ENCODE peak calls at places on chromosomes 5 and 9, in four cellular contexts. H is dorsolateral prefrontal cortex, J is hepatocyte, G is AG04450. L is an unnamed sample. For H3K27me3, the result is how much of the 10 kb centered on the place peaks cover.

GRCh38 chr5:138738399-138738798 is 14.8 kb upstream of the CTNNA1 start:
- DNase-seq in H (no peak), J (no peak), G (no peak), L (no peak)

GRCh38 chr5:81212211-81212687 is 20.9 kb upstream of the CKMT2 start:
- DNase-seq in J (peak), G (no peak), H (no peak), L (peak)

GRCh38 chr5:142215915-142216681 is 107.5 kb downstream of the NDFIP1 start:
- DNase-seq in J (peak), H (no peak), G (peak), L (no peak)

GRCh38 chr5:151002250-151002649 is 18.1 kb upstream of the GPX3 start:
- DNase-seq in J (no peak), H (no peak), G (no peak), L (no peak)

GRCh38 chr5:107670028-107670926 is 460 bp downstream of the EFNA5 start:
- DNase-seq in J (peak), H (no peak), G (no peak), L (peak)

GRCh38 chr5:9667906-9668305 is 37.8 kb upstream of the TAS2R1 start:
- DNase-seq in G (no peak), H (no peak), J (no peak), L (no peak)

GRCh38 chr9:126853667-126854066 is 6.8 kb upstream of the ZBTB34 start:
- DNase-seq in G (peak), J (no peak), H (no peak), L (no peak)

GRCh38 chr9:751137-752051 is 90.1 kb upstream of the DMRT1 start:
- DNase-seq in J (no peak), G (no peak), H (no peak), L (no peak)

GRCh38 chr5:19917588-19917987 is 70.4 kb downstream of the CDH18 start:
- DNase-seq in G (no peak), H (no peak), J (no peak), L (no peak)

GRCh38 chr5:77277764-77278163 is 67.3 kb downstream of the PDE8B start:
- DNase-seq in G (no peak), H (no peak), J (no peak), L (no peak)

GRCh38 chr9:132894343-132894742 is 15.6 kb downstream of the SPACA9 start:
- DNase-seq in H (no peak), G (no peak), J (no peak), L (no peak)

GRCh38 chr9:133945314-133945975 is 46.7 kb downstream of the VAV2 start:
- DNase-seq in G (no peak), J (no peak), H (no peak), L (peak)

GRCh38 chr5:112059601-112060135 is 302.7 kb upstream of the NREP start:
- DNase-seq in H (no peak), J (no peak), G (no peak), L (no peak)

GRCh38 chr5:73768-74502 is 18.0 kb upstream of the PLEKHG4B start:
- DNase-seq in J (no peak), H (no peak), G (no peak), L (no peak)

GRCh38 chr5:178786424-178786823 is 56.0 kb upstream of the ZNF354A start:
- DNase-seq in J (no peak), H (no peak), G (no peak), L (no peak)

GRCh38 chr9:114701971-114702370 is 20.0 kb upstream of the TEX48 start:
- DNase-seq in H (no peak), J (no peak), G (no peak), L (no peak)

GRCh38 chr5:2751592-2752021 is at the start of gene IRX2:
- DNase-seq in H (no peak), J (peak), G (no peak), L (no peak)

GRCh38 chr5:80198920-80199319 is 56.9 kb downstream of the SERINC5 start:
- DNase-seq in G (no peak), J (no peak), H (no peak), L (no peak)

GRCh38 chr5:108259306-108259705 is 122.6 kb downstream of the FBXL17 start:
- DNase-seq in H (no peak), G (peak), J (peak), L (no peak)

GRCh38 chr5:151164687-151165392 is 7.3 kb upstream of the ANXA6 start:
- DNase-seq in H (peak), G (peak), J (peak), L (peak)

GRCh38 chr5:140611020-140611521 is 21.9 kb downstream of the CD14 start:
- DNase-seq in J (no peak), G (no peak), H (no peak), L (no peak)

GRCh38 chr9:115606851-115607250 is 488.9 kb upstream of the TNC start:
- DNase-seq in H (no peak), J (no peak), G (no peak), L (no peak)

GRCh38 chr5:95822408-95823240 is at the start of gene GLRX:
- DNase-seq in J (peak), H (peak), G (peak), L (peak)

GRCh38 chr5:150180241-150181027 is 9.4 kb upstream of the SLC6A7 start:
- DNase-seq in H (peak), J (no peak), G (no peak), L (no peak)

GRCh38 chr9:91740713-91741112 is 209.3 kb downstream of the ROR2 start:
- DNase-seq in J (peak), H (no peak), G (peak), L (no peak)

GRCh38 chr9:113427629-113428028 is 17.1 kb downstream of the C9orf43 start:
- DNase-seq in G (no peak), H (no peak), J (no peak), L (no peak)

GRCh38 chr9:42386477-42386876 is 203.0 kb downstream of the SPATA31A6 start:
- DNase-seq in J (no peak), H (no peak), G (no peak), L (no peak)

GRCh38 chr5:14245526-14245925 is 102.4 kb downstream of the TRIO start:
- DNase-seq in H (no peak), G (no peak), J (no peak), L (no peak)

GRCh38 chr5:14246350-14247053 is 103.4 kb downstream of the TRIO start:
- DNase-seq in G (no peak), J (no peak), H (no peak), L (no peak)

GRCh38 chr5:14244721-14245518 is 101.8 kb downstream of the TRIO start:
- DNase-seq in J (no peak), G (no peak), H (no peak), L (no peak)

GRCh38 chr5:14249258-14250093 is 106.3 kb downstream of the TRIO start:
- DNase-seq in G (no peak), J (no peak), H (no peak), L (no peak)

GRCh38 chr5:14247054-14247386 is 103.9 kb downstream of the TRIO start:
- DNase-seq in J (no peak), G (no peak), H (no peak), L (no peak)
- TF ChIP-seq CTCF in J (no peak), G (no peak), H (no peak), L (no peak)

GRCh38 chr9:14033067-14033466 is 280.9 kb downstream of the NFIB start:
- DNase-seq in G (no peak), H (no peak), J (no peak), L (no peak)

GRCh38 chr9:14029811-14030210 is 284.1 kb downstream of the NFIB start:
- DNase-seq in J (no peak), H (no peak), G (no peak), L (no peak)

GRCh38 chr9:14031761-14032279 is 282.1 kb downstream of the NFIB start:
- DNase-seq in G (no peak), J (no peak), H (no peak), L (no peak)

GRCh38 chr9:14031015-14031414 is 282.9 kb downstream of the NFIB start:
- DNase-seq in H (no peak), J (peak), G (peak), L (no peak)

DNA sequence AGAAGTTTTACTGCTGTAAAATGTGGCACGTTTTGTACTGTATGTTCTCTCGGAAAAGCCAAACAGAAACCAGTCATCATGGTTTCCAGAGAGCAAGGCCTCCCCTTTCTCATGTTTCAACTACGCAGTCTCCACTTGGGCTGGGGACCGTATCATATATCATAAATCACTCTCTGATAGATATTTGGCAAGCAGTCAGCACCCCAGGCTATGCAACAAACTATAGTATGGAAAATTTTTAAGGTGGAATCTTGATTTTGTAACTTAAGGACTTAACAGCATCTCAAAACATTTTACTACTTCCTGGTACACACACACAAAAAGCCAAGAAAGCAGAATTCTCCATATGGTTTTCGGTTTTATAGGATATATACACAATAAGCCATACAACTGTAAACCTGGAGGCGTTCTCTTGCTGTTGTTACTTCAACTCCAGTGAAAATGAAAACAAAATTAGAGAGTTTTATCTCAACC is 283.6 kb downstream of the NFIB start:
- DNase-seq in H (no peak), J (peak), G (peak), L (no peak)
- H3K4me3 ChIP-seq in H (no peak), J (no peak), G (peak), L (no peak)

GRCh38 chr9:124182741-124183140 is 75.0 kb upstream of the NEK6 start:
- DNase-seq in G (no peak), J (no peak), H (no peak), L (no peak)
- H3K27me3 ChIP-seq in G (under half), J (under half), H (under half), L (under half)

DNA sequence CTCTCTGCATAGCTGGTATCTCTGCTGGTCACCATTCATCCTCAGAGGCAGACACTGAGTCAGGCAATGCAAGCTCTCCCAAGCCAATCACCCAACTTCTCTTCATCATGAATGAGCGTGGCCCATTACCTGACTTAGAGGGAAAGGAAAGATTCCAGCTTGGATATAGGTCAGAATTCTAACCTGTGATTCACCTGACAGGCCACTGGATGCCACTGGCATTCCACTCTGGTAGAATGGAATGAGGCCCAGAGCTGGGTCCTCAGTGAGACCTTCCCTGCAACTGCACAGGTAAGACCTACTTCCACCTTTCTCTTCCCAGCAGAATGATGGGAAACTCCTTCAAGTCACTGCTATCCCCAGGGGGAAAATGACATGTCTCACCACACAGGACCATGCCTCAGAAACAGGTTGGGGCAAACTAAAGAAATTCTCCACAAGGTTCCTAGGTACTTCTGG is 62.1 kb downstream of the SUSD1 start:
- DNase-seq in H (no peak), G (no peak), J (peak), L (no peak)
- TF ChIP-seq CTCF in H (no peak), G (peak), J (peak), L (peak)

GRCh38 chr5:73303139-73304079 is 130.4 kb downstream of the TMEM174 start:
- DNase-seq in G (no peak), H (no peak), J (peak), L (no peak)
- H3K4me3 ChIP-seq in G (no peak), H (peak), J (no peak), L (no peak)

GRCh38 chr5:135050244-135050767 is 16.3 kb upstream of the PITX1 start:
- DNase-seq in H (no peak), G (no peak), J (no peak), L (no peak)
- H3K27me3 ChIP-seq in H (half or more), G (half or more), J (under half), L (under half)

GRCh38 chr9:109517798-109518435 is 19.8 kb upstream of the PTPN3 start:
- DNase-seq in G (no peak), J (no peak), H (no peak), L (no peak)

GRCh38 chr9:109519366-109519765 is 21.3 kb upstream of the PTPN3 start:
- DNase-seq in H (no peak), J (no peak), G (no peak), L (no peak)

GRCh38 chr9:109518621-109519335 is 20.7 kb upstream of the PTPN3 start:
- DNase-seq in G (no peak), J (no peak), H (no peak), L (no peak)

GRCh38 chr9:109520475-109521132 is 22.5 kb upstream of the PTPN3 start:
- DNase-seq in G (peak), J (peak), H (peak), L (no peak)
- TF ChIP-seq CTCF in G (peak), J (peak), H (peak), L (peak)

GRCh38 chr5:132810605-132811004 is 2.5 kb upstream of the SOWAHA start:
- DNase-seq in H (no peak), G (no peak), J (no peak), L (no peak)

GRCh38 chr5:132814441-132815294 is 1.6 kb downstream of the SOWAHA start:
- DNase-seq in G (no peak), J (no peak), H (no peak), L (no peak)

GRCh38 chr5:132813599-132814440 is 718 bp downstream of the SOWAHA start:
- DNase-seq in G (no peak), J (peak), H (no peak), L (peak)

GRCh38 chr5:132812949-132813598 is at the start of gene SOWAHA:
- DNase-seq in G (no peak), J (peak), H (peak), L (no peak)

GRCh38 chr5:132812123-132812948 is 766 bp upstream of the SOWAHA start:
- DNase-seq in J (no peak), H (no peak), G (no peak), L (no peak)
- H3K4me3 ChIP-seq in J (no peak), H (peak), G (no peak), L (no peak)

GRCh38 chr9:26722755-26723154 is 169.8 kb downstream of the CAAP1 start:
- DNase-seq in G (no peak), J (no peak), H (no peak), L (no peak)
- H3K27me3 ChIP-seq in G (under half), J (under half), H (under half), L (under half)

GRCh38 chr5:35229076-35230042 is 928 bp downstream of the PRLR start:
- DNase-seq in G (no peak), H (no peak), J (peak), L (peak)
- TF ChIP-seq CTCF in G (no peak), H (no peak), J (peak), L (peak)

L was measured in GM06990.